ENCODE peak calls at places on chromosomes 16 and 17, in nine cellular contexts. S is omental fat pad; A is effector CD4-positive, alpha-beta T cell; C is EL; E is naive thymus-derived CD4-positive, alpha-beta T cell; J is M059J; Q is WERI-Rb-1; M is H9; O is keratinocyte. D is an unnamed sample.

GRCh38 chr16:47927330-47927729 is 228.5 kb downstream of the ABCC12 start:
- DNase-seq in S (no peak), A (no peak), C (peak), E (no peak), J (peak), Q (no peak), M (no peak), O (no peak), D (no peak)

GRCh38 chr17:19248923-19249574 is 11.9 kb downstream of the EPN2 start:
- DNase-seq in S (no peak), A (no peak), C (peak), E (no peak), J (peak), Q (no peak), M (no peak), O (no peak), D (no peak)

GRCh38 chr17:39564201-39564828 is 43.4 kb downstream of the NEUROD2 start:
- DNase-seq in S (no peak), A (no peak), C (no peak), E (no peak), J (peak), Q (no peak), M (peak), O (no peak), D (no peak)

GRCh38 chr16:83044589-83044988 is 417.8 kb downstream of the CDH13 start:
- DNase-seq in S (no peak), A (no peak), C (no peak), E (no peak), J (no peak), Q (no peak), M (peak), O (no peak), D (no peak)

GRCh38 chr16:88703486-88704309 is 2.5 kb downstream of the RNF166 start:
- DNase-seq in S (no peak), A (peak), C (no peak), E (no peak), J (no peak), Q (no peak), M (no peak), O (no peak), D (no peak)

GRCh38 chr17:20267459-20267842 is 199.9 kb downstream of the LGALS9B start:
- DNase-seq in S (no peak), A (peak), C (no peak), E (peak), J (peak), Q (no peak), M (no peak), O (no peak), D (no peak)

GRCh38 chr16:2492292-2492691 is 17.4 kb downstream of the TBC1D24 start:
- DNase-seq in S (no peak), A (no peak), C (no peak), E (no peak), J (no peak), Q (no peak), M (no peak), O (no peak), D (no peak)

GRCh38 chr16:278863-279366 is 1.5 kb upstream of the ARHGDIG start:
- DNase-seq in S (no peak), A (no peak), C (peak), E (no peak), J (peak), Q (no peak), M (no peak), O (no peak), D (peak)

GRCh38 chr17:48636177-48637018 is 10.2 kb upstream of the HOXB9 start:
- DNase-seq in S (no peak), A (peak), C (peak), E (peak), J (no peak), Q (peak), M (peak), O (no peak), D (peak)